ENCODE peak calls at places on chromosomes 11 and 22, in nine cellular contexts. C is mesenchymal stem cell, G is neuronal stem cell, M is left ventricle myocardium inferior, I is HAP-1, X is iPS DF 6.9, D is breast epithelium, H is mammary epithelial cell, E is mucosa of descending colon. Z is an unnamed sample. For H3K4me1 and H3K36me3, the result is how much of the 10 kb centered on the place peaks cover.

GRCh38 chr22:34966980-34967379 is 99.0 kb upstream of the ISX start:
- DNase-seq in C (no peak), G (no peak), M (no peak), I (no peak), X (no peak), D (no peak), H (peak), E (no peak), Z (no peak)

GRCh38 chr11:103601230-103601846 is 435.1 kb upstream of the DDI1 start:
- DNase-seq in C (peak), G (peak), M (no peak), I (peak), X (peak), D (no peak), H (peak), E (no peak), Z (no peak)

GRCh38 chr11:788009-788640 is 1.8 kb downstream of the CEND1 start:
- DNase-seq in C (no peak), G (no peak), M (no peak), I (no peak), X (no peak), D (no peak), H (no peak), E (no peak), Z (no peak)

GRCh38 chr22:48210812-48211211 is 1448.4 kb downstream of the TBC1D22A start:
- DNase-seq in C (no peak), G (no peak), M (no peak), I (no peak), X (no peak), D (no peak), H (no peak), E (no peak), Z (no peak)

GRCh38 chr11:121870202-121871045 is 245.6 kb downstream of the BLID start:
- DNase-seq in C (no peak), G (no peak), M (no peak), I (no peak), X (no peak), D (no peak), H (no peak), E (no peak), Z (no peak)

GRCh38 chr11:2724114-2724513 is 24.3 kb upstream of the KCNQ1OT1 start:
- DNase-seq in C (no peak), G (no peak), M (no peak), I (no peak), X (no peak), D (no peak), H (no peak), E (no peak), Z (no peak)

GRCh38 chr11:116499396-116500001 is 273.3 kb downstream of the BUD13 start:
- DNase-seq in C (peak), G (peak), M (peak), I (peak), X (peak), D (peak), H (peak), E (peak), Z (no peak)

GRCh38 chr11:111408789-111409727 is 30.0 kb upstream of the POU2AF1 start:
- DNase-seq in C (peak), G (no peak), M (no peak), I (no peak), X (no peak), D (no peak), H (peak), E (no peak), Z (no peak)

GRCh38 chr11:63961608-63962412 is 12.6 kb upstream of the COX8A start:
- DNase-seq in C (peak), G (no peak), M (peak), I (no peak), X (no peak), D (no peak), H (peak), E (no peak), Z (no peak)

GRCh38 chr22:47147572-47147971 is 385.1 kb downstream of the TBC1D22A start:
- DNase-seq in C (no peak), G (no peak), M (no peak), I (no peak), X (no peak), D (no peak), H (no peak), E (no peak), Z (no peak)

GRCh38 chr11:117913736-117914397 is 15.3 kb downstream of the TMPRSS13 start:
- DNase-seq in C (no peak), G (no peak), M (no peak), I (no peak), X (no peak), D (peak), H (no peak), E (no peak), Z (no peak)

GRCh38 chr11:10930961-10931760 is 73.3 kb upstream of the ZBED5 start:
- DNase-seq in C (peak), G (peak), M (peak), I (peak), X (no peak), D (peak), H (peak), E (peak), Z (peak)

GRCh38 chr11:73632996-73633395 is 13.4 kb upstream of the PLEKHB1 start:
- DNase-seq in C (no peak), G (no peak), M (no peak), I (no peak), X (no peak), D (no peak), H (no peak), E (no peak), Z (no peak)

GRCh38 chr11:60851327-60852059 is 4.3 kb downstream of the PTGDR2 start:
- DNase-seq in C (no peak), G (no peak), M (no peak), I (no peak), X (no peak), D (no peak), H (no peak), E (no peak), Z (no peak)

GRCh38 chr22:50272103-50272782 is 2.1 kb upstream of the MAPK11 start:
- DNase-seq in C (no peak), G (peak), M (no peak), I (no peak), X (no peak), D (no peak), H (no peak), E (no peak), Z (no peak)

GRCh38 chr11:120807414-120808150 is 216.3 kb upstream of the TBCEL start:
- DNase-seq in C (peak), G (peak), M (no peak), I (no peak), X (no peak), D (no peak), H (peak), E (no peak), Z (no peak)

GRCh38 chr22:31083377-31083768 is 2.3 kb downstream of the SMTN start:
- DNase-seq in C (no peak), G (no peak), M (no peak), I (no peak), X (no peak), D (no peak), H (no peak), E (peak), Z (no peak)
- H3K4me3 ChIP-seq in C (no peak), G (no peak), M (peak), I (peak), X (no peak), D (peak), H (peak), E (no peak), Z (no peak)

DNA sequence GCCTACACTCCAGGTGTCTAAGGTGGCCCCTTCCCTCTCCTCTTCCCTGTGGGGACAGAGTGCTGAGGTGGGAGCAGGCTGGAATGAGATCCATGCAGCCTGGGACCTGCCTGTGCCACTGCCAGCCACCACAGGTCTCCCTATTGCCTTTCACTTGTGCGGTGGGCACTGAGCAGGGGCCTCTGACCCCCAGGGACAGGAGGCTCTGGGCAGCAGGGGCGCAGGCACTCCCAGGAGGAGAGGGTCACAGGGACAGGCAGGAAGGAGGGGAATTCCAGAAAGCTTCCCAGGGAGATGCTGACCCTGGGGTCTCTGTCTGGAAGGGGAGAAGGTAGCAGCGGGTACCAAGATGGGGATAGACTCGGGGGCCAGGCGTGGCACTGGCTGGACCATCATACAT is 228.5 kb upstream of the B3GAT1 start:
- DNase-seq in C (no peak), G (no peak), M (no peak), I (no peak), X (no peak), D (no peak), H (no peak), E (no peak), Z (no peak)
- H3K4me1 ChIP-seq in C (under half), G (under half), M (under half), I (under half), X (under half), D (under half), H (under half), E (under half), Z (under half)

GRCh38 chr11:46672381-46672839 is 28.0 kb downstream of the ARHGAP1 start:
- DNase-seq in C (no peak), G (no peak), M (peak), I (no peak), X (no peak), D (no peak), H (no peak), E (no peak), Z (no peak)
- H3K36me3 ChIP-seq in C (half or more), G (half or more), M (half or more), I (under half), X (under half), D (under half), H (under half), E (under half), Z (under half)

GRCh38 chr11:33695051-33695566 is 5.5 kb downstream of the C11orf91 start:
- DNase-seq in C (no peak), G (no peak), M (peak), I (no peak), X (no peak), D (no peak), H (no peak), E (no peak), Z (no peak)
- H3K4me3 ChIP-seq in C (no peak), G (no peak), M (no peak), I (no peak), X (no peak), D (no peak), H (no peak), E (no peak), Z (no peak)

DNA sequence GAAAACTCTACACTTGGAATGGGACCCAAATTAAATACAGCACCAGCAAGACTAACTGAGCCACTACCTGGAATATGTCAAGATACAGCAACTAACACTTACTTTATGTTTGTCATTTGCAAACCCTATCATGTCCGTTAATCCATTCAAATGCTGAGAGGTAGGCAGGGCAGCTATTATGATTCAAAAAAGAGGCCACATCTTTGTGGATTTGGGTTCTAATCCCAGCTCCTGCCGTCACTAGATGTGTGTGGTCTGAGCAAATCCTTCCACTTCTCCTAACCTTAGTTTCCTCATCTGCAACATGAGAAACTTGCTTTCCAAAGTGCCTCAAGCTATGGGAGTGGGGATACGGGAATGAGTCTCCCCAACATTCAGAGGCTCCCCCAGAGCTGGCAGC is 24.2 kb downstream of the FLI1 start:
- DNase-seq in C (no peak), G (no peak), M (no peak), I (peak), X (no peak), D (no peak), H (no peak), E (no peak), Z (no peak)
- H3K4me1 ChIP-seq in C (under half), G (under half), M (half or more), I (under half), X (under half), D (under half), H (under half), E (under half), Z (half or more)

DNA sequence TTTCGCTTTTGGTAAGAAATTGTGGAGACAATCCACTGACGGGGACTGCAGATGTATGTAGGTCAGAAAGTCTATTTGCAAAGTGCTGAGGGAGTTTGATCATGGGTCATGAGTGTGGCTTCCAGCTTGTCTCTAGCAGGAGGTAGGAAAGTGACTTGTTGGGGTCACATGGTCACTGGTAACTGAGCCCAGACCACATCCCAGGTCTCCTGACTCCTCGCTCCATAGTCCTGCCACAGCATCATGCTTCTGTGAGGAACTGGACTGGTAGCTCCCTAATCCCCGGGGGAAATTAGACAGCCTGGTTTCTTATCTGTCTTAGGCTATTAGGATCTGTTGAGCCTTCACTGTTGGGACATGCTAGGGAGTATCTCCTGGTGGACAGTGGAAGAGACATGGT is 142.1 kb downstream of the MYO18B start:
- DNase-seq in C (no peak), G (no peak), M (no peak), I (no peak), X (no peak), D (no peak), H (no peak), E (no peak), Z (no peak)
- H3K36me3 ChIP-seq in C (under half), G (under half), M (under half), I (under half), X (under half), D (under half), H (under half), E (under half), Z (under half)